ENCODE peak calls at places on chromosome 16, in seven cellular contexts. One of them, this sample, is unnamed. For H3K4me1, the result is how much of the 10 kb centered on the place peaks cover.

GRCh38 chr16:19822534-19822933 is 62.1 kb downstream of the GPRC5B start:
- DNase-seq in K562: no peak
- DNase-seq in suprapubic skin: no peak
- DNase-seq in esophagus muscularis mucosa: no peak
- DNase-seq in tibial nerve: no peak
- DNase-seq in stomach: no peak
- DNase-seq in body of pancreas: no peak
- DNase-seq in this sample: no peak

GRCh38 chr16:17062676-17063075 is 408.1 kb downstream of the XYLT1 start:
- DNase-seq in stomach: no peak
- DNase-seq in body of pancreas: no peak
- DNase-seq in suprapubic skin: no peak
- DNase-seq in esophagus muscularis mucosa: no peak
- DNase-seq in tibial nerve: no peak
- DNase-seq in K562: no peak
- DNase-seq in this sample: no peak

GRCh38 chr16:74813109-74813641 is 38.6 kb upstream of the FA2H start:
- DNase-seq in esophagus muscularis mucosa: no peak
- DNase-seq in tibial nerve: peak
- DNase-seq in body of pancreas: peak
- DNase-seq in stomach: peak
- DNase-seq in K562: peak
- DNase-seq in suprapubic skin: peak
- DNase-seq in this sample: peak

GRCh38 chr16:72285728-72286127 is 113.8 kb upstream of the PMFBP1 start:
- DNase-seq in K562: no peak
- DNase-seq in stomach: no peak
- DNase-seq in suprapubic skin: no peak
- DNase-seq in tibial nerve: no peak
- DNase-seq in esophagus muscularis mucosa: no peak
- DNase-seq in body of pancreas: no peak
- DNase-seq in this sample: no peak

GRCh38 chr16:24668481-24669001 is 60.9 kb upstream of the TNRC6A start:
- DNase-seq in stomach: no peak
- DNase-seq in suprapubic skin: no peak
- DNase-seq in tibial nerve: no peak
- DNase-seq in body of pancreas: peak
- DNase-seq in esophagus muscularis mucosa: no peak
- DNase-seq in K562: no peak
- DNase-seq in this sample: no peak

GRCh38 chr16:769201-769769 is 8.8 kb downstream of the MSLN start:
- DNase-seq in suprapubic skin: no peak
- DNase-seq in tibial nerve: no peak
- DNase-seq in body of pancreas: no peak
- DNase-seq in stomach: no peak
- DNase-seq in esophagus muscularis mucosa: no peak
- DNase-seq in K562: no peak
- DNase-seq in this sample: no peak

GRCh38 chr16:21277927-21278706 is at the start of gene CRYM:
- DNase-seq in suprapubic skin: no peak
- DNase-seq in tibial nerve: no peak
- DNase-seq in esophagus muscularis mucosa: peak
- DNase-seq in stomach: peak
- DNase-seq in body of pancreas: peak
- DNase-seq in K562: peak
- DNase-seq in this sample: peak

GRCh38 chr16:83329466-83329865 is 478.3 kb upstream of the HSBP1 start:
- DNase-seq in esophagus muscularis mucosa: no peak
- DNase-seq in stomach: no peak
- DNase-seq in K562: no peak
- DNase-seq in tibial nerve: no peak
- DNase-seq in suprapubic skin: no peak
- DNase-seq in body of pancreas: no peak
- DNase-seq in this sample: no peak

GRCh38 chr16:53131363-53132071 is 76.7 kb downstream of the CHD9 start:
- DNase-seq in tibial nerve: peak
- DNase-seq in esophagus muscularis mucosa: no peak
- DNase-seq in K562: peak
- DNase-seq in suprapubic skin: peak
- DNase-seq in stomach: peak
- DNase-seq in body of pancreas: peak
- DNase-seq in this sample: peak

GRCh38 chr16:30523768-30524574 is 2.4 kb downstream of the ZNF768 start:
- DNase-seq in suprapubic skin: no peak
- DNase-seq in K562: peak
- DNase-seq in esophagus muscularis mucosa: no peak
- DNase-seq in stomach: no peak
- DNase-seq in tibial nerve: no peak
- DNase-seq in body of pancreas: no peak
- DNase-seq in this sample: peak

GRCh38 chr16:27449434-27450188 is 47.6 kb downstream of the IL21R start:
- DNase-seq in K562: no peak
- DNase-seq in body of pancreas: no peak
- DNase-seq in suprapubic skin: no peak
- DNase-seq in tibial nerve: no peak
- DNase-seq in stomach: peak
- DNase-seq in esophagus muscularis mucosa: no peak
- DNase-seq in this sample: no peak

GRCh38 chr16:78778724-78779004 is 679.2 kb downstream of the WWOX start:
- DNase-seq in body of pancreas: no peak
- DNase-seq in esophagus muscularis mucosa: no peak
- DNase-seq in suprapubic skin: no peak
- DNase-seq in tibial nerve: no peak
- DNase-seq in stomach: no peak
- DNase-seq in K562: no peak
- DNase-seq in this sample: no peak

GRCh38 chr16:27690604-27691003 is 140.7 kb downstream of the KATNIP start:
- DNase-seq in esophagus muscularis mucosa: no peak
- DNase-seq in body of pancreas: peak
- DNase-seq in tibial nerve: no peak
- DNase-seq in K562: peak
- DNase-seq in suprapubic skin: no peak
- DNase-seq in stomach: no peak
- DNase-seq in this sample: no peak

GRCh38 chr16:51967566-51967965 is 579.4 kb downstream of the TOX3 start:
- DNase-seq in body of pancreas: no peak
- DNase-seq in K562: no peak
- DNase-seq in suprapubic skin: no peak
- DNase-seq in stomach: no peak
- DNase-seq in esophagus muscularis mucosa: no peak
- DNase-seq in tibial nerve: no peak
- DNase-seq in this sample: no peak

GRCh38 chr16:67036323-67036741 is 7.4 kb downstream of the CBFB start:
- DNase-seq in K562: no peak
- DNase-seq in tibial nerve: no peak
- DNase-seq in body of pancreas: peak
- DNase-seq in stomach: no peak
- DNase-seq in suprapubic skin: no peak
- DNase-seq in esophagus muscularis mucosa: no peak
- DNase-seq in this sample: no peak

GRCh38 chr16:80113876-80114574 is 426.8 kb upstream of the DYNLRB2 start:
- DNase-seq in stomach: no peak
- DNase-seq in K562: no peak
- DNase-seq in body of pancreas: no peak
- DNase-seq in tibial nerve: no peak
- DNase-seq in suprapubic skin: no peak
- DNase-seq in esophagus muscularis mucosa: peak
- DNase-seq in this sample: no peak

GRCh38 chr16:77213542-77214108 is 14.4 kb downstream of the SYCE1L start:
- DNase-seq in body of pancreas: no peak
- DNase-seq in esophagus muscularis mucosa: no peak
- DNase-seq in K562: no peak
- DNase-seq in suprapubic skin: no peak
- DNase-seq in stomach: no peak
- DNase-seq in tibial nerve: no peak
- DNase-seq in this sample: peak

GRCh38 chr16:89955001-89955685 is 6.6 kb downstream of the DEF8 start:
- DNase-seq in suprapubic skin: no peak
- DNase-seq in stomach: no peak
- DNase-seq in K562: no peak
- DNase-seq in esophagus muscularis mucosa: no peak
- DNase-seq in tibial nerve: no peak
- DNase-seq in body of pancreas: no peak
- DNase-seq in this sample: no peak

GRCh38 chr16:87392823-87393679 is 915 bp downstream of the MAP1LC3B start:
- DNase-seq in tibial nerve: no peak
- DNase-seq in esophagus muscularis mucosa: no peak
- DNase-seq in stomach: peak
- DNase-seq in K562: no peak
- DNase-seq in body of pancreas: peak
- DNase-seq in suprapubic skin: no peak
- DNase-seq in this sample: no peak

GRCh38 chr16:67719778-67720144 is 645 bp upstream of the GFOD2 start:
- DNase-seq in esophagus muscularis mucosa: no peak
- DNase-seq in suprapubic skin: no peak
- DNase-seq in tibial nerve: no peak
- DNase-seq in body of pancreas: peak
- DNase-seq in K562: peak
- DNase-seq in stomach: no peak
- DNase-seq in this sample: peak

GRCh38 chr16:13997933-13998332 is 73.2 kb upstream of the MRTFB start:
- DNase-seq in body of pancreas: peak
- DNase-seq in tibial nerve: no peak
- DNase-seq in stomach: no peak
- DNase-seq in esophagus muscularis mucosa: no peak
- DNase-seq in K562: no peak
- DNase-seq in suprapubic skin: no peak
- DNase-seq in this sample: no peak

GRCh38 chr16:58853830-58854229 is 119.7 kb upstream of the GOT2 start:
- DNase-seq in stomach: no peak
- DNase-seq in esophagus muscularis mucosa: no peak
- DNase-seq in suprapubic skin: no peak
- DNase-seq in K562: no peak
- DNase-seq in tibial nerve: no peak
- DNase-seq in body of pancreas: no peak
- DNase-seq in this sample: no peak

GRCh38 chr16:14043793-14044192 is 27.3 kb upstream of the MRTFB start:
- DNase-seq in suprapubic skin: no peak
- DNase-seq in esophagus muscularis mucosa: no peak
- DNase-seq in K562: no peak
- DNase-seq in tibial nerve: no peak
- DNase-seq in stomach: no peak
- DNase-seq in body of pancreas: no peak
- DNase-seq in this sample: no peak

DNA sequence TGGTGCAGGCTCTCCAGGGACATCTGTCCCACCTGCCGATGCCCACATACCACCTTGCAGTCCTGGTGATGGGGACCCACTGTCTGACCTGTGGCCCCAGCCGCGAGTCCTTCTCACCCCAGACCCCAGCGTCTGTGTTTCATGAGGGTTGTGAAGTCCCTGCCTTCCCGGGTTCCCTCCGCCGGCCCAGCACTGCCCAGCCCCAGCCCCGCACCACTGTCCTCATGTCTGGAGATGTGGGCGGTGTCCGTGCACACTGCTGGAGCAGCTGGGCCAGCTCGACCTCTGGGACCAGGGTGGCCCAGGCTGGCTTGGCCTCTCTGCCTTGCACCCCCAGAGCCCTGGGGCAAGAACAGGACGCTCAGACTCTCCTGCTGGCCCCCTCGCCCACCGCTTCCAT is 199.5 kb upstream of the CIBAR2 start:
- DNase-seq in body of pancreas: no peak
- DNase-seq in suprapubic skin: no peak
- DNase-seq in tibial nerve: no peak
- DNase-seq in K562: no peak
- DNase-seq in stomach: no peak
- DNase-seq in esophagus muscularis mucosa: no peak
- DNase-seq in this sample: no peak
- H3K4me1 ChIP-seq in body of pancreas: under half
- H3K4me1 ChIP-seq in suprapubic skin: half or more
- H3K4me1 ChIP-seq in tibial nerve: under half
- H3K4me1 ChIP-seq in K562: half or more
- H3K4me1 ChIP-seq in stomach: under half
- H3K4me1 ChIP-seq in esophagus muscularis mucosa: half or more
- H3K4me1 ChIP-seq in this sample: half or more

GRCh38 chr16:49183911-49184310 is 97.7 kb downstream of the CBLN1 start:
- DNase-seq in body of pancreas: peak
- DNase-seq in esophagus muscularis mucosa: no peak
- DNase-seq in stomach: no peak
- DNase-seq in suprapubic skin: no peak
- DNase-seq in tibial nerve: no peak
- DNase-seq in K562: peak
- DNase-seq in this sample: no peak
- TF ChIP-seq CTCF in body of pancreas: no peak
- TF ChIP-seq CTCF in esophagus muscularis mucosa: no peak
- TF ChIP-seq CTCF in stomach: no peak
- TF ChIP-seq CTCF in suprapubic skin: no peak
- TF ChIP-seq CTCF in tibial nerve: no peak
- TF ChIP-seq CTCF in K562: peak
- TF ChIP-seq CTCF in this sample: no peak

GRCh38 chr16:1826691-1827573 is at the start of the genes FAHD1 and HAGH:
- DNase-seq in tibial nerve: peak
- DNase-seq in suprapubic skin: peak
- DNase-seq in stomach: peak
- DNase-seq in K562: peak
- DNase-seq in body of pancreas: peak
- DNase-seq in esophagus muscularis mucosa: peak
- DNase-seq in this sample: peak
- TF ChIP-seq POLR2A in tibial nerve: no peak
- TF ChIP-seq POLR2A in suprapubic skin: no peak
- TF ChIP-seq POLR2A in stomach: no peak
- TF ChIP-seq POLR2A in K562: peak
- TF ChIP-seq POLR2A in body of pancreas: peak
- TF ChIP-seq POLR2A in esophagus muscularis mucosa: no peak
- TF ChIP-seq POLR2A in this sample: peak

DNA sequence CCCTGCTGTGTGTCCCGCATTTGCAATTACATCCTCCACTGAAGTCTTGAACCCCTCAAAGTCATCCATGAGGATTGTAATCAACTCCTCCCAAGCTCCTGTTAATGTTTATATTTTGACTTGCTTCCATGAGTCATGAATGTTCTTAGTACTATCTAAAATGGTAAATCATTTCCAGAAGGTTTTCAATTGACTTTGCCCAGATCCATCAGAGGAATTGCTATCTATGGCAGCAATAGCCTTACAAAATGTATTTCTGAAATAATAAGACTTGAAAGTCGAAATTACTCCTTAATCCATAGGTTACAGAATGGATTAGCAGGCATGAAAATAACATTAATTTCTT is 2.5 kb upstream of the C16orf87 start:
- DNase-seq in body of pancreas: no peak
- DNase-seq in K562: no peak
- DNase-seq in suprapubic skin: no peak
- DNase-seq in stomach: no peak
- DNase-seq in tibial nerve: no peak
- DNase-seq in esophagus muscularis mucosa: no peak
- DNase-seq in this sample: no peak
- H3K4me1 ChIP-seq in body of pancreas: under half
- H3K4me1 ChIP-seq in K562: under half
- H3K4me1 ChIP-seq in suprapubic skin: under half
- H3K4me1 ChIP-seq in stomach: under half
- H3K4me1 ChIP-seq in tibial nerve: under half
- H3K4me1 ChIP-seq in esophagus muscularis mucosa: under half
- H3K4me1 ChIP-seq in this sample: under half

GRCh38 chr16:23556881-23557778 is at the start of the genes EARS2 and UBFD1:
- DNase-seq in K562: peak
- DNase-seq in body of pancreas: peak
- DNase-seq in stomach: peak
- DNase-seq in suprapubic skin: peak
- DNase-seq in tibial nerve: peak
- DNase-seq in esophagus muscularis mucosa: peak
- DNase-seq in this sample: peak
- TF ChIP-seq CTCF in K562: peak
- TF ChIP-seq CTCF in body of pancreas: peak
- TF ChIP-seq CTCF in stomach: no peak
- TF ChIP-seq CTCF in suprapubic skin: peak
- TF ChIP-seq CTCF in tibial nerve: peak
- TF ChIP-seq CTCF in esophagus muscularis mucosa: peak
- TF ChIP-seq CTCF in this sample: peak